ENCODE peak calls at places on chromosome 12, in ten cellular contexts. R is GM23248; V is body of pancreas; O is CD8-positive, alpha-beta memory T cell; M is tibial artery; N is mesenchymal stem cell; I is trophoblast cell; Z is K562; T is SJSA1; G is tibial nerve. F is an unnamed sample.

GRCh38 chr12:122116707-122117535 is 38.4 kb downstream of the MLXIP start:
- DNase-seq in N (no peak), Z (no peak), R (no peak), V (peak; percentile 72), G (no peak), O (no peak), T (no peak), I (no peak), M (no peak), F (no peak)

GRCh38 chr12:124523071-124523470 is 44.3 kb downstream of the NCOR2 start:
- DNase-seq in M (no peak), R (peak; percentile 85), V (peak; percentile 42), T (no peak), O (no peak), G (no peak), Z (no peak), I (no peak), N (no peak), F (no peak)

GRCh38 chr12:2051700-2052625 is 824 bp upstream of the CACNA1C start:
- DNase-seq in V (no peak), M (no peak), G (no peak), R (peak; percentile 44), Z (no peak), N (peak; percentile 23), I (no peak), O (no peak), T (no peak), F (no peak)

GRCh38 chr12:55718650-55719275 is 1.4 kb upstream of the RDH5 start:
- DNase-seq in O (no peak), V (no peak), I (no peak), G (no peak), M (no peak), Z (no peak), T (no peak), R (no peak), N (no peak), F (no peak)

GRCh38 chr12:67034110-67034879 is 234.9 kb upstream of the CAND1 start:
- DNase-seq in V (peak; percentile 9), M (no peak), Z (no peak), T (no peak), G (no peak), I (peak; percentile 54), N (no peak), R (peak; percentile 11), O (no peak), F (no peak)

GRCh38 chr12:108358580-108358965 is 19.5 kb upstream of the CMKLR1 start:
- DNase-seq in N (no peak), O (no peak), G (no peak), R (peak; percentile 25), T (no peak), V (no peak), Z (no peak), M (no peak), I (no peak), F (no peak)

GRCh38 chr12:51972849-51973273 is 21.4 kb downstream of the ACVR1B start:
- DNase-seq in M (peak; percentile 73), I (peak; percentile 99), T (no peak), Z (peak; percentile 83), V (peak; percentile 44), O (no peak), G (peak; percentile 35), N (peak; percentile 91), R (peak; percentile 88), F (no peak)

GRCh38 chr12:4664111-4664510 is 15.2 kb downstream of the NDUFA9 start:
- DNase-seq in M (no peak), O (no peak), G (no peak), V (no peak), R (peak; percentile 93), Z (no peak), T (no peak), I (peak; percentile 13), N (peak; percentile 68), F (peak; percentile 46)

GRCh38 chr12:6067152-6067916 is 57.1 kb downstream of the VWF start:
- DNase-seq in N (no peak), M (no peak), R (peak; percentile 53), I (peak; percentile 60), T (peak; percentile 66), G (peak; percentile 39), V (no peak), O (no peak), Z (peak; percentile 29), F (no peak)

GRCh38 chr12:12653922-12654321 is 42.1 kb downstream of the GPR19 start:
- DNase-seq in N (no peak), Z (no peak), I (no peak), O (no peak), R (no peak), M (no peak), V (no peak), G (no peak), T (no peak), F (no peak)

GRCh38 chr12:12648951-12649650 is 37.4 kb downstream of the CREBL2 start:
- DNase-seq in T (no peak), R (no peak), Z (no peak), M (no peak), V (no peak), I (no peak), G (no peak), N (no peak), O (no peak), F (no peak)

GRCh38 chr12:12648284-12648683 is 36.6 kb downstream of the CREBL2 start:
- DNase-seq in O (no peak), R (no peak), N (no peak), Z (no peak), M (no peak), G (no peak), T (no peak), V (no peak), I (no peak), F (no peak)

GRCh38 chr12:12655061-12655460 is 40.9 kb downstream of the GPR19 start:
- DNase-seq in G (no peak), Z (no peak), V (no peak), T (no peak), M (no peak), N (no peak), O (no peak), R (no peak), I (no peak), F (no peak)

GRCh38 chr12:12651752-12652151 is 40.1 kb downstream of the CREBL2 start:
- DNase-seq in V (no peak), G (no peak), T (no peak), O (no peak), N (no peak), Z (no peak), R (no peak), I (no peak), M (no peak), F (no peak)
- H3K9me3 ChIP-seq in V (peaks cover 21% of the 10 kb centered on the region), G (no peaks in the 10 kb centered on the region), T (peaks cover 14% of the 10 kb centered on the region), O (peaks cover 21% of the 10 kb centered on the region), N (peaks cover 44% of the 10 kb centered on the region), Z (peaks cover 3% of the 10 kb centered on the region), R (peaks cover 3% of the 10 kb centered on the region), I (peaks cover 11% of the 10 kb centered on the region), M (peaks cover 21% of the 10 kb centered on the region), F (peaks cover 29% of the 10 kb centered on the region)

DNA sequence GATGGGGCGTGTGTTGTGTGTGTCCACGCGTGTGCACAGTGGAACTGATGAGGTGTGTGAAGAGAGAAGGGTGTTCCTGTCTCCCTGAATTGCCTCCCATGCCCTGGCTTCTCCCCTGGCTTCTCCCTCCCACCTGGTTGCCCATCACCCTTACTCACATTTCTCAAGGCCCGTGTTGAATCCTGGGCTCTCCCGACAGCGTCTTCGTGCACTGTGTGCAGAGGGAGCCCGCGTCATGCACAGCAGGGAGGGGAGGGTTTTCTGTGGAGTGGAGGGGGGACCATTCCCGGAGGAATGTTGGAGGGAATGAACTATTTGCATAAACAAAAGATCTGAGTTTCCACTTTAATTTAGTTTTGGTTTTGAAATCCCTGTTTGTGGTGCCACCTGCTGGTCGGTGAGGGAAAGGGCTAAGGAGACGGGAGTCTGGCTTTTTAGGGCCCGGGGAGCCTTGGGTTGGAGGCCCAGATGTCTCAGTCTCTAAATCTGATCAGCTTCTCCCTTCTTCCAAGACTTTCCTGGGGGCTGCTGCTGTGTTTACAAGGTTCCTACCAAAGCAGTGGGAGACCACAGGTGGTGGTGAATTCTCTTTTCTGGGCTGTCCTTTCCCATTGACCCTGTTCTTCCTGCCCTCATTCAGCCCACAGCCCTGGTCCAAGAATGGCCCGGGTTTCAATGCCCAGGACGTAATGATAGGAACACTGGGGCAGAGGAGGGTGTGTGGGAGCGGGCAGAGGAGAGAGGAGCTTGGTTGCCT is at the start of gene C1R:
- DNase-seq in T (peak; percentile 89), N (peak; percentile 89), M (peak; percentile 92), G (peak; percentile 93), R (peak; percentile 72), O (peak; percentile 63), Z (peak; percentile 61), V (peak; percentile 77), I (peak; percentile 17), F (peak; percentile 85)
- H3K27ac ChIP-seq in T (peak within 1 kb of the TSS; percentile 1), N (no peak within 1 kb of the TSS), M (peak within 1 kb of the TSS; percentile 87), G (peak within 1 kb of the TSS; percentile 76), R (peak within 1 kb of the TSS; percentile 18), O (no peak within 1 kb of the TSS), Z (no peak within 1 kb of the TSS), V (peak within 1 kb of the TSS; percentile 37), I (no peak within 1 kb of the TSS), F (peak within 1 kb of the TSS; percentile 62)

DNA sequence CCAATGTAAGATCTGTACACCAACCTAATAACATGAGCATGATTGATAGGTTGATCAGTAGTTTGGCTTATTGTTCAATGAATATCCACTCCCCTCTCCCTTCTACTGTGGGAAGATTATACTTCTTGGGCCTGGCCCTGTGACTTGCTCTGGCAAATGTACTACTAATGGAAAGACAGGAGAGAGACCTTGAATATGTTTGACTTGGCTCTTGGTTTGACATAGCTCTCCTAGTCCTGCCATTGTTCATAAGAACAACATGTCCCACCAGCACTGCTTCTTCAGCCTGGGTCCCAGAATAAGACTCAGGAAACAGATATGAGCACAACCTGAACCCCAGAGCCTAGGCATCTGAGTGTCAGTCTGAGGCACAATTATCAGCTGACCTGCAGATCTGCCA is 112.8 kb upstream of the RESF1 start:
- DNase-seq in T (no peak), I (no peak), O (no peak), G (no peak), N (no peak), Z (no peak), R (no peak), M (no peak), V (no peak), F (no peak)
- H3K9me3 ChIP-seq in T (peaks cover 2% of the 10 kb centered on the region), I (peaks cover 3% of the 10 kb centered on the region), O (peaks cover 10% of the 10 kb centered on the region), G (no peaks in the 10 kb centered on the region), N (peaks cover 60% of the 10 kb centered on the region), Z (peaks cover 14% of the 10 kb centered on the region), R (peaks cover 6% of the 10 kb centered on the region), M (no peaks in the 10 kb centered on the region), V (no peaks in the 10 kb centered on the region), F (peaks cover 9% of the 10 kb centered on the region)

DNA sequence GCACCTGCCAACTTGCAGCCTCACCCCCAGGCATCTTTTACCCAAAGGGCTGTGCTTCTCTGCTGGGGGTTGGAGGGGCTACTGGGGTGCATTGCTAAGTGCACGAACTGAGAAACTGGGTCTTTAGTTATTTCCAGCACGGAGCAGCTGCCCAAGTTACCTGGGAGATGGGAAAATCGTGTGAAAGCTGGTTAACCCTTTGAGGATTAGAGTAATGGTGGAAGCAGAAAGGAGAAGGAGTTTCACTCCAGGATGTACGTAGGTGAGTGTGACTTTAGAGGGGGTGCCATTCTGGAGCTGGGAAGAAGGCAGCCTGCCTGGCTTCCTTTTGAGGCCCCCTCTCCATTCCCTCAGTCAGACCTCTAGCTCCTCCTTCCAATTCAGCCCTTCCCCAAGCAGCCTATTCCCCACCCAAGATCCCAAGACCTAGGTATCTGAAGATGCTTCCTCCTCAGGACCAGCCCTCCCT is 1.0 kb upstream of the ADCY6 start:
- DNase-seq in R (no peak), T (no peak), O (no peak), G (no peak), M (no peak), Z (no peak), V (no peak), N (no peak), I (no peak), F (no peak)
- H3K27ac ChIP-seq in R (no peak overlapping the region), T (no peak overlapping the region), O (no peak overlapping the region), G (peak overlapping the region; percentile 88), M (peak overlapping the region; percentile 98), Z (no peak overlapping the region), V (peak overlapping the region; percentile 99), N (peak overlapping the region; percentile 26), I (no peak overlapping the region), F (no peak overlapping the region)

GRCh38 chr12:133106253-133106652 is 23.8 kb downstream of the ZNF891 start:
- DNase-seq in V (no peak), G (no peak), M (no peak), R (peak; percentile 5), Z (no peak), T (no peak), O (no peak), I (no peak), N (peak; percentile 7), F (no peak)
- H3K9me3 ChIP-seq in V (peaks cover 96% of the 10 kb centered on the region), G (peaks cover 46% of the 10 kb centered on the region), M (peaks cover 99% of the 10 kb centered on the region), R (peaks cover 43% of the 10 kb centered on the region), Z (peaks cover 30% of the 10 kb centered on the region), T (peaks cover 21% of the 10 kb centered on the region), O (peaks cover 92% of the 10 kb centered on the region), I (peaks cover 3% of the 10 kb centered on the region), N (peaks cover 99% of the 10 kb centered on the region), F (peaks cover 50% of the 10 kb centered on the region)

F was measured in AG04450.